ENCODE peak calls at places on chromosome 18, in eight cellular contexts. F, B, U, S, I, W, O and D are unnamed samples.

GRCh38 chr18:54043484-54044256 is 180.8 kb downstream of the MBD2 start:
- DNase-seq in B (no peak), W (no peak), U (no peak), I (no peak), O (no peak), S (no peak), F (no peak), D (no peak)

GRCh38 chr18:56391933-56392590 is 246.3 kb downstream of the TXNL1 start:
- DNase-seq in B (no peak), S (no peak), I (no peak), U (no peak), F (no peak), W (no peak), O (no peak), D (no peak)

GRCh38 chr18:77071061-77071460 is 61.5 kb downstream of the MBP start:
- DNase-seq in W (no peak), I (no peak), B (no peak), U (no peak), F (no peak), S (no peak), O (no peak), D (no peak)

GRCh38 chr18:76821875-76822509 is 365 bp upstream of the ZNF236 start:
- DNase-seq in W (peak; percentile 60), I (no peak), U (peak; percentile 52), S (peak; percentile 76), B (peak; percentile 17), F (peak; percentile 67), O (peak; percentile 41), D (peak; percentile 87)

GRCh38 chr18:27712066-27712465 is 464.9 kb downstream of the CDH2 start:
- DNase-seq in W (no peak), S (no peak), B (no peak), O (no peak), I (no peak), F (no peak), U (no peak), D (no peak)

GRCh38 chr18:6031004-6031403 is 135.7 kb upstream of the TMEM200C start:
- DNase-seq in F (no peak), U (no peak), B (no peak), I (no peak), O (no peak), W (no peak), S (no peak), D (no peak)

GRCh38 chr18:34543356-34543755 is 166.7 kb upstream of the DTNA start:
- DNase-seq in O (no peak), I (no peak), B (no peak), F (no peak), S (no peak), U (no peak), W (no peak), D (no peak)

GRCh38 chr18:57086163-57086562 is 60.7 kb upstream of the BOD1L2 start:
- DNase-seq in O (no peak), W (no peak), U (no peak), F (no peak), I (no peak), B (no peak), S (no peak), D (no peak)

GRCh38 chr18:33781429-33781828 is 203.4 kb downstream of the ASXL3 start:
- DNase-seq in B (no peak), F (no peak), I (no peak), O (no peak), W (no peak), U (no peak), S (no peak), D (no peak)

GRCh38 chr18:78133729-78134128 is 845.9 kb upstream of the SALL3 start:
- DNase-seq in I (no peak), U (no peak), O (no peak), F (no peak), B (no peak), S (no peak), W (no peak), D (no peak)

GRCh38 chr18:21004721-21005120 is 106.9 kb downstream of the ROCK1 start:
- DNase-seq in F (peak; percentile 80), I (no peak), U (peak; percentile 56), B (peak; percentile 3), O (no peak), S (no peak), W (no peak), D (no peak)

GRCh38 chr18:74899554-74899953 is 301.9 kb downstream of the ZNF407 start:
- DNase-seq in I (no peak), B (no peak), O (no peak), S (no peak), W (no peak), F (no peak), U (peak; percentile 36), D (no peak)

GRCh38 chr18:44761812-44762211 is 81.1 kb downstream of the SETBP1 start:
- DNase-seq in W (peak; percentile 69), F (no peak), S (no peak), B (no peak), I (no peak), O (no peak), U (no peak), D (no peak)

GRCh38 chr18:11906926-11907874 is 917 bp downstream of the MPPE1 start:
- DNase-seq in F (peak; percentile 31), W (no peak), O (no peak), B (no peak), U (no peak), I (no peak), S (no peak), D (no peak)

GRCh38 chr18:11906181-11906580 is 1.9 kb downstream of the MPPE1 start:
- DNase-seq in S (no peak), I (no peak), U (no peak), O (no peak), B (no peak), W (no peak), F (no peak), D (no peak)

GRCh38 chr18:11909081-11909410 is 929 bp upstream of the MPPE1 start:
- DNase-seq in F (no peak), O (no peak), I (no peak), W (no peak), U (no peak), S (no peak), B (peak; percentile 6), D (no peak)

GRCh38 chr18:11909597-11910026 is 1.5 kb upstream of the MPPE1 start:
- DNase-seq in S (no peak), I (no peak), F (peak; percentile 27), B (no peak), U (no peak), W (no peak), O (no peak), D (peak; percentile 62)

GRCh38 chr18:11908182-11909080 is at the start of gene MPPE1:
- DNase-seq in O (peak; percentile 73), U (peak; percentile 81), S (peak; percentile 95), W (peak; percentile 87), F (peak; percentile 96), B (peak; percentile 79), I (peak; percentile 48), D (peak; percentile 97)
- TF ChIP-seq POLR2A in O (peak; percentile 62), U (peak; percentile 85), S (peak; percentile 98), W (peak; percentile 91), F (peak; percentile 70), B (peak; percentile 96), I (peak; percentile 84), D (peak; percentile 96)

DNA sequence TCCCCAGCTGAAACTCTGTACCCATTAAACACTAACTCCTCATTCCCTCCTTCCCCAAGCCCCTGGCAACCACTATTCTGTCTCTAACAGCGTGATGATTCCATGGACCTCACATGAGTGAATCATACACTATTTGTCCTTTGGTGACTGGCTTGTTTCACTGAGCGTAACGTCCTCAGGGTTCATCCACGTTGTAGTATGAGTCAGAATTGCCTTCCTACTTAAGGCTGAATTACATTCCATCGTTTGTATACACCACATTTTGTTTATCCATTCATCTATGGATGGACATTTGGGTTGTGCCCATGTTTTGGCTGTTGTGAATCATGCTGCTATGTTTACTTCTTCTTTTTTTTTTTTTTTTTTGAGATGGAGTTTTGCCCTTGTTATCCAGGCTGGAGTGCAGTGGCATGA is 19.6 kb upstream of the CABLES1 start:
- DNase-seq in F (no peak), B (no peak), O (peak; percentile 58), I (peak; percentile 54), U (no peak), S (no peak), W (no peak), D (no peak)
- TF ChIP-seq POLR2A in F (no peak), B (no peak), O (no peak), I (no peak), U (no peak), S (no peak), W (no peak), D (no peak)

GRCh38 chr18:79487198-79488165 is 91.8 kb downstream of the NFATC1 start:
- DNase-seq in F (no peak), B (no peak), W (peak; percentile 45), S (peak; percentile 45), O (no peak), I (no peak), U (no peak), D (no peak)

GRCh38 chr18:79485788-79486355 is 90.1 kb downstream of the NFATC1 start:
- DNase-seq in O (no peak), S (no peak), U (no peak), F (peak; percentile 21), B (no peak), W (no peak), I (no peak), D (no peak)

GRCh38 chr18:79483971-79484491 is 88.3 kb downstream of the NFATC1 start:
- DNase-seq in U (no peak), B (no peak), O (no peak), S (peak; percentile 34), F (no peak), I (no peak), W (no peak), D (no peak)

GRCh38 chr18:79486356-79487197 is 90.8 kb downstream of the NFATC1 start:
- DNase-seq in U (no peak), W (no peak), S (peak; percentile 48), O (no peak), F (no peak), I (no peak), B (no peak), D (no peak)

DNA sequence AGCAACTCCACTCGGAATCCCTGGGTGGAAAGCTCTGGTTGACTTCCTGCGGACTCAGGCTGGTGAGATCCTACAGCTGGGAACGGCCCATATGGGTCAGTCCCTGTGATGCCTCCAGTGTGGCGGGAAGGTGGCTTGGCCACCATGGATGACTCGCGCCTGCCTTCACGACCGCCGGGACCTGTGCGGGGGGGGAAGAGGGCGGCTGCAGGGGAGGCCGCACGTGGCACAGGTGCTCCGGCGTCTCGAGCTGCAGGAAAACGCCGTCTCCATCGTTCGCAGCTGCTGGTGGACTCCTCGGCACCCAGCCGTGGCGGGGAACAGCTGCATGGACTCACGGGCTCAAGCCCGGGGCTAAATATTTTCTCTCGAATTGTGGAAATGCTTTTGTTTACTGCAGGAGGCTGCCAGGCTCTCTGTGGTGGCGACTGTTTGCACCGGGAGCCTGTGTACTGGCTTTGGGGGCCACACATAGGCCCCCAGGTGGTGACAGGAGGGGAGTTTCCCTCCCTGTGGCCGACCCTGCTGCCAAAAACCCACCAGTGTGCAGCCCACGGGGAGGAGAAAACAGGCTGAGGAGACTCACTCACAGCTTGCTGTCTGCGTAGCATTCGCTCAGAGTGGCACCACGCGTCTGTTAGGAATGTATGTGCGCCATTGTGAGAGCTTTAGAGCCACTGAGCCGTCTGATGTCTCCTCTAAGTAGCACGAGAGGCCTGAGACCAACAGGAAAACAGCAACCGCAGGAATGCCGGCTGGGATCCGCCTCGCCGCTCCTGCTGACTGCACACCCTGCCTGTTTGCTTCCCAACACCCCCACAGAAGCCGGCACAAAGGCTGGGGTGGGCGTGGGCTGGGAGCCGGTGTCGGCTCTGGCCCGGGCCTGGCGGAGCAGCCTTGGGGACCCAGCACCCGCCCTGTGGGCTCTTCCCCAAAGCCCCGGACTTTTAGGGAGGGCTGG is 89.2 kb downstream of the NFATC1 start:
- DNase-seq in W (peak; percentile 30), O (no peak), U (no peak), I (no peak), F (no peak), B (no peak), S (peak; percentile 39), D (no peak)
- TF ChIP-seq POLR2A in W (no peak), O (no peak), U (no peak), I (no peak), F (no peak), B (no peak), S (no peak), D (no peak)

GRCh38 chr18:9802774-9803697 is 82.7 kb upstream of the TXNDC2 start:
- DNase-seq in W (no peak), B (no peak), O (no peak), I (no peak), U (no peak), F (no peak), S (no peak), D (peak; percentile 98)
- TF ChIP-seq POLR2A in W (no peak), B (no peak), O (no peak), I (no peak), U (no peak), F (no peak), S (no peak), D (no peak)